ENCODE peak calls at places on chromosomes 12 and 14, in eight cellular contexts. K is fibroblast of mammary gland, I is kidney epithelial cell, U is progenitor cell of endocrine pancreas, M is NAMALWA, P is SW480, L is substantia nigra, H is GM10248. G is an unnamed sample.
A peak's percentile ranks its signal among the peaks of the same experiment; 100 is the strongest.

GRCh38 chr14:67317822-67318221 is 41.8 kb downstream of the ATP6V1D start:
- DNase-seq in H (no peak), K (no peak), U (no peak), L (no peak), P (no peak), M (no peak), I (no peak), G (no peak)

GRCh38 chr14:91681893-91682563 is 49.9 kb downstream of the CATSPERB start:
- DNase-seq in P (no peak), K (no peak), H (no peak), I (no peak), L (no peak), M (no peak), U (no peak), G (no peak)

GRCh38 chr14:52693004-52693403 is 2.4 kb downstream of the ERO1A start:
- DNase-seq in U (no peak), M (no peak), K (no peak), L (no peak), P (no peak), H (no peak), I (no peak), G (no peak)

GRCh38 chr12:100656141-100656540 is 82.7 kb downstream of the GAS2L3 start:
- DNase-seq in I (no peak), L (no peak), H (no peak), P (no peak), U (no peak), M (no peak), K (no peak), G (no peak)

GRCh38 chr14:91835920-91836843 is 31.2 kb downstream of the TC2N start:
- DNase-seq in P (peak; percentile 86), H (peak; percentile 87), L (no peak), K (no peak), U (peak; percentile 88), I (no peak), M (peak; percentile 65), G (no peak)

GRCh38 chr12:106131671-106132070 is 7.1 kb downstream of the NUAK1 start:
- DNase-seq in H (no peak), L (no peak), M (no peak), U (no peak), I (no peak), P (no peak), K (peak; percentile 34), G (no peak)

GRCh38 chr12:49058366-49059062 is 2.1 kb downstream of the KMT2D start:
- DNase-seq in P (no peak), U (no peak), L (no peak), H (no peak), M (peak; percentile 21), I (no peak), K (no peak), G (no peak)

GRCh38 chr14:56108057-56108456 is 10.2 kb upstream of the PELI2 start:
- DNase-seq in H (no peak), K (no peak), U (no peak), P (no peak), I (no peak), L (no peak), M (no peak), G (no peak)

GRCh38 chr12:47776471-47777143 is 3.6 kb downstream of the SLC48A1 start:
- DNase-seq in K (peak; percentile 50), U (no peak), I (no peak), P (no peak), M (no peak), H (no peak), L (no peak), G (no peak)

GRCh38 chr12:108530141-108530540 is 15.1 kb downstream of the FICD start:
- DNase-seq in U (no peak), P (no peak), K (peak; percentile 26), L (no peak), M (no peak), I (no peak), H (no peak), G (no peak)

GRCh38 chr14:105147701-105148603 is 20.6 kb downstream of the JAG2 start:
- DNase-seq in U (no peak), P (no peak), I (no peak), L (no peak), H (no peak), M (no peak), K (no peak), G (no peak)

GRCh38 chr14:90503582-90503981 is 106.8 kb downstream of the CALM1 start:
- DNase-seq in K (no peak), L (no peak), H (no peak), U (no peak), I (no peak), M (no peak), P (no peak), G (no peak)

GRCh38 chr12:66120477-66120876 is 10.1 kb downstream of the LLPH start:
- DNase-seq in U (no peak), P (no peak), I (no peak), K (no peak), H (no peak), M (no peak), L (no peak), G (no peak)

GRCh38 chr14:61152851-61153364 is 128.2 kb downstream of the TMEM30B start:
- DNase-seq in K (peak; percentile 93), L (no peak), M (no peak), P (no peak), H (no peak), U (no peak), I (no peak), G (no peak)

GRCh38 chr12:93982847-93983315 is 165.5 kb upstream of the PLXNC1 start:
- DNase-seq in K (peak; percentile 82), H (no peak), M (peak; percentile 26), I (peak; percentile 7), U (no peak), L (no peak), P (no peak), G (no peak)

GRCh38 chr14:29545714-29546113 is 381.9 kb downstream of the PRKD1 start:
- DNase-seq in P (no peak), L (no peak), H (no peak), U (no peak), I (no peak), K (no peak), M (no peak), G (no peak)